ENCODE peak calls at places on chromosomes 11 and 22, in four cellular contexts. U, V, C and G are unnamed samples.

GRCh38 chr22:31177420-31178162 is 17.6 kb downstream of the RNF185 start:
- DNase-seq in C (no peak), V (no peak), U (peak), G (no peak)

GRCh38 chr11:7551571-7551970 is 37.8 kb downstream of the PPFIBP2 start:
- DNase-seq in V (no peak), U (peak), C (no peak), G (peak)

GRCh38 chr11:102416974-102417373 is 35.6 kb downstream of the TMEM123 start:
- DNase-seq in C (no peak), U (no peak), V (no peak), G (no peak)

GRCh38 chr22:37050913-37051628 is 471 bp upstream of the KCTD17 start:
- DNase-seq in C (no peak), U (no peak), V (no peak), G (no peak)

GRCh38 chr22:24550902-24551229 is 4.1 kb downstream of the GUCD1 start:
- DNase-seq in C (no peak), U (no peak), V (no peak), G (no peak)

GRCh38 chr22:46810856-46811786 is 48.7 kb downstream of the TBC1D22A start:
- DNase-seq in U (no peak), C (peak), V (no peak), G (no peak)

GRCh38 chr11:68854273-68854958 is 12.7 kb upstream of the CPT1A start:
- DNase-seq in V (no peak), C (peak), U (no peak), G (no peak)

GRCh38 chr11:61298663-61299244 is 3.6 kb upstream of the VWCE start:
- DNase-seq in U (no peak), C (no peak), V (no peak), G (no peak)

GRCh38 chr22:48369789-48370507 is 1457.7 kb downstream of the BRD1 start:
- DNase-seq in U (no peak), V (peak), C (peak), G (peak)

GRCh38 chr22:21736084-21736642 is 569 bp upstream of the YPEL1 start:
- DNase-seq in C (no peak), U (no peak), V (no peak), G (no peak)

DNA sequence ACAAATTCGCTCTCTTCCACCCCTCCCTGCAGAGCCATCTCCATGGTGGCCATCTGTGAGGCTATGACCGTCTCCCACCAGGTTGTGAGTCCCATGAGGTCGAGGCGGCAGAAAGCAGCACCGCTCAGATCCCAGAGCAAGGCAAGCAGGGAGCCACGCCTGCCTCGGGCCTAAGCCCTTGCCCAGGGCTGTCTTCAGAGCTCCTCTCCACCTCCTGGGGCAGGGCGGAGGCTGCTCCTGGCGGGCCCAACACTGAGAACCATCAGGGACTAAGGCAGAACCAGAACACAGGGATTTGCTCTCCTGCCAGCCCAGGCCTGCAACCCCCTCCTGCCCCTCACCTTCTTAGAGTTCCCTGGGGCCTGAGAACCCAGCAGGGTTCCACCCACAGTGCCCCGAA is 80.9 kb upstream of the WNT11 start:
- DNase-seq in V (no peak), U (no peak), C (no peak), G (no peak)
- H2BK120ac ChIP-seq in V (no peak), U (no peak), C (no peak), G (no peak)

GRCh38 chr11:76889414-76889975 is 28.8 kb downstream of the ACER3 start:
- DNase-seq in V (no peak), C (no peak), U (no peak), G (no peak)

GRCh38 chr11:76888989-76889388 is 28.3 kb downstream of the ACER3 start:
- DNase-seq in V (no peak), C (no peak), U (peak), G (peak)

GRCh38 chr11:76891285-76891684 is 30.6 kb downstream of the ACER3 start:
- DNase-seq in C (no peak), V (no peak), U (no peak), G (no peak)

GRCh38 chr11:76892305-76892704 is 31.6 kb downstream of the ACER3 start:
- DNase-seq in U (no peak), C (no peak), V (no peak), G (no peak)

GRCh38 chr11:76891793-76892192 is 31.1 kb downstream of the ACER3 start:
- DNase-seq in V (no peak), U (no peak), C (no peak), G (no peak)
- H3K56ac ChIP-seq in V (no peak), U (no peak), C (no peak), G (no peak)

GRCh38 chr22:39454385-39454871 is 2.4 kb upstream of the MGAT3 start:
- DNase-seq in U (no peak), V (peak), C (no peak), G (peak)

GRCh38 chr22:39457047-39457545 is 284 bp downstream of the MGAT3 start:
- DNase-seq in V (no peak), C (no peak), U (no peak), G (no peak)

GRCh38 chr22:39457546-39458442 is 982 bp downstream of the MGAT3 start:
- DNase-seq in V (no peak), U (no peak), C (no peak), G (no peak)

GRCh38 chr22:39458443-39459083 is 1.8 kb downstream of the MGAT3 start:
- DNase-seq in V (no peak), C (no peak), U (no peak), G (no peak)

DNA sequence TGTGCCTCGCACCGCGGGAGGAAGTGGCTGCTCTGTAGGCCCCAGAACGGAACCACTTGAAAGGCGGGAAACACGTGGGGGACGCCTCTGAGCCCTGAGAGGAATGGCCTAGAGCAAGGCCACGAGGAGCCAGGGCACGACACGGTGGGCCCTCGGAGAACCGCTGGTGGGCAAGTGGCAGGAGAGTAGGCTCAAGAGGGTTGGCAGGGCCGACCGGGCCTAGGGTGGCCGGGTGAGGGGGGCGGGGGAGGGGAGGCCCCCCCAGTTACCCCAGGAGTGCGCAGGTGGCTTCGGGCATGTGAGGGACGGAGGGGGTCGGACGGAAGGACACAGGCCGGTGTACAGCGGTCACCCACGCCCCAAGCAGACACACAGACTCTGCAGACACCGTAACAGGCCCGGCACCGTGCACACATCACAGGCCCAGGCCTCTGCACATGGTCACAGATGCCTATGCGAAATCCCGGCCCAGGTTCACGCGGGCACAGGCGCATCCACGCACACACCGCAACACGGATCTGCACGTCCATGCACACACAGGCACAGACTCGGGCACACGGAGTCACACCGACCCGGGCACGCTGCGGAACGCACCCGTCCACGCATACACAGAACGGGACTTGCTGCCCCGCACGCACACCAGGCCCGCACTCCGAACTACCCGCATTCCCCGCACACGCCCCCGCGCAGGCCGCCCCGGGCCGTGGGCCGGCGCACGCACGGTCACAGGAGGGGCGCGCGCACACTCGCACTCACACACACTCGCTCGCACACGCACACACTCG is at the start of gene MGAT3:
- DNase-seq in V (no peak), U (no peak), C (no peak), G (no peak)
- H2BK15ac ChIP-seq in V (no peak), U (no peak), C (peak), G (no peak)

DNA sequence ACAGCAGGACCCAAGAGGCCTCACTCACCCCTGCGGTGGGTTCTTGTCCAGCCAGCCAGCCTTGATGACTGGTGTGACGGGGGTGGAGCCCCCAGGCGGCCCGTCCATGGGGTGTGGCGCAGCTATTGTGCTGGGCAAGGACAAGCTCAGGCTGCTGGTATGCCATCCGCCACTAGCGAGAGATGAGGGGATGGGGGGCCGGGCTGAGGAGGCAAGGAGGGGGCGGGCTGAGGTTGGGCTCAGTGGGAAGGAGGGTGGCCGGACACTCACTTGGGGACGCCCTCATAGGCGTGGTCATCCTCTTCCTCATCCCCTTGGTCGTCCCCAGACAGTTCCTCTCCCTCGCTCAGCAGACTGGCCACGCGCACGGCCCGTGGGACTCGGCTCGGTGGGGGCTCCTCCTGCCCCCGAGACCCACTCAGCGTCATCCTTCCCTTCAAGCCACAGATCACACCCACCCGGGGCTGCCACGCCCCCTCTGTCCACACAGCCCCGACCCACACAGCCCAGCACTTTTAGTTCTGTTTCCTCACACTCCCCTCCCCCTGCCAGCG is 38.0 kb upstream of the PDE2A start:
- DNase-seq in U (no peak), V (no peak), C (no peak), G (no peak)
- H2BK120ac ChIP-seq in U (no peak), V (no peak), C (no peak), G (no peak)

DNA sequence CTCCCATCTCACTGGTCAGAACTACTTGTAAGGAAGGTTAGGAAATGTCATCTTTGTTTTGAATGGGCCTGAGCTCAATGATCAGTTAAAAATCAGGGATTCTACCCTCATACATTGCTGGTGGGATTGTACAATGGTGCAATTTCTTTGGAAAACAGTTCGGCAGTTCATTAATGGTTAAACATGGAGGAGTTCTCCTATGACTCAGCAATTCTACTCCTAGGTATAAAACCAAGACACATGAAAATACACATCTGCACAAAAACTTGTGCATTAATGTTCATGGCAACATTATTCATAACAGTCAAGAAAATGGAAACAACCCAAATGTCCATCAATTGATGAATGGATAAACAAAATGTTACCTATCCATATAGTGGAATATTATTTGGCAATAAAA is 4.9 kb upstream of the APOA5 start:
- DNase-seq in C (no peak), V (no peak), U (no peak), G (no peak)
- H3K56ac ChIP-seq in C (no peak), V (no peak), U (no peak), G (no peak)

GRCh38 chr11:45058344-45058743 is 88.1 kb upstream of the PRDM11 start:
- DNase-seq in V (no peak), C (no peak), U (no peak), G (no peak)
- H2BK15ac ChIP-seq in V (no peak), C (no peak), U (no peak), G (no peak)

DNA sequence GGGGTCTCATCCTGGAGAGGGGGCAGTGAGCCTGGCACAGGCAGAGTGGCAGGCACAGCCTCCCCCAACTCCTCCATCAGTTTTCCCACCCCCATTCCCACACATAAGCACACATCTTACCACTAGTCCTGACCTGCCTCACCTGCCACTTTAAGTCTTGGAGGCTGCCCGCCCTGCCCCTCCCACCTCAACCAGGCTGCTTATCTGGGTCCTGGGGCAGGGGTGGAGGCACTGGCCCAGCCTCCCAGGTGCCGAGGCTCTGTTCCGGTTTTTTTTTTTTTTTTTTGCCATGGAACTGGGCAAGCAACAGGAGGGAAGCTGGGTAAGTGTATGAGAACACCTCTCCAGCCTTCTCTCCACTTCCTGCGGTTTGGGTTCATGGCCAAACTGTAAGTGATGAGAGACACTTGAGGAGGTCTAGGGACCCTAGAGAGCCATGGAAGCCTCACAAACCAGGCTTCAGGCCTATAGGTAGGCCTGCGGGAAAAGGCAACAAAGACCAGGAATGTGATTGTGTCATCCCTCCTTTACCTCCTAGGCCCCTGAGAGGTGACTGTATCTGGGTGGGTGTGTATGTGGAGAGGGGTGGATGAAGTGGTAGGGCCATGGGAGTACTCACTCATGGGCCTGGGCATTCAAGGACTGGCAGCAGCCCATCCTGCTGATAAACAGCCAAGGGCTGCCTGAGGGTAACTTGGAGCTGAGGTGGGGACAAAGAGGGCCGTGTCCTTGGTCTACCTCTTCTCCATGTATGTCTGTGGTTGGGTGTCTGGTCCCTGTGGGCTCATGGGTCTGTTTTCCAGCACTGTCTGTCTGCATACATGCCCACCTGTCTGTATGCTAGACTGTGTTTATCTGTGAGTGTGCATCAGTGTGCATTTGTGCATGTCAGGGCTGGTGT is 22.6 kb downstream of the PHLDB1 start:
- DNase-seq in C (no peak), V (no peak), U (no peak), G (no peak)
- H2BK120ac ChIP-seq in C (no peak), V (no peak), U (no peak), G (no peak)

DNA sequence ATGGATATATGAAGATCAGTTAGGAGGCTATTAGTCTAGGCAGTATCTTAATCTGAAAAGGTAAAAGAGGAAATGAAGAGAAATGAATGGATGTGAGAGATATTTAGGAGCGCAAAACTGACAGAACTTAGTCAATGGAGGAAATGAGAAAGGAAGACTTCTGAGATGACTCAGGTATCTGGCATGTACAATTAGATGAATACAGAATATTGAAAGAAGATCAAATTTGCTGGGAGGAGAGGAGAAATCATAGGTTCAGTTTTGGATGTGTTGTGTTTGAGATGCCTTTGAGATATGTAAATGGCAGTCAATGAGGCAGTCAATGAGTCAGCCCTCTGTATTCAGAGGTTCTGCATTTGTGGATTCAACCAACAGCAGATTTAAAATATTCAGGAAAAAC is 42.8 kb upstream of the GAB2 start:
- DNase-seq in U (peak), C (no peak), V (no peak), G (peak)
- H3K56ac ChIP-seq in U (no peak), C (no peak), V (no peak), G (no peak)